ENCODE peak calls at places on chromosomes 7 and 10, in five cellular contexts. One of them, this sample, is unnamed.

GRCh38 chr10:88913157-88913556 is 33.1 kb downstream of the STAMBPL1 start:
- DNase-seq in left lung: no peak
- DNase-seq in suprapubic skin: no peak
- DNase-seq in fibroblast of pulmonary artery: no peak
- DNase-seq in tibial artery: no peak
- DNase-seq in this sample: no peak

GRCh38 chr7:141648276-141649114 is 53.5 kb downstream of the DENND11 start:
- DNase-seq in tibial artery: no peak
- DNase-seq in suprapubic skin: no peak
- DNase-seq in left lung: no peak
- DNase-seq in fibroblast of pulmonary artery: no peak
- DNase-seq in this sample: no peak

GRCh38 chr10:26177341-26177740 is 39.2 kb upstream of the GAD2 start:
- DNase-seq in left lung: no peak
- DNase-seq in tibial artery: no peak
- DNase-seq in fibroblast of pulmonary artery: no peak
- DNase-seq in suprapubic skin: no peak
- DNase-seq in this sample: no peak

GRCh38 chr7:40733111-40733510 is 598.3 kb downstream of the SUGCT start:
- DNase-seq in suprapubic skin: no peak
- DNase-seq in left lung: no peak
- DNase-seq in fibroblast of pulmonary artery: no peak
- DNase-seq in tibial artery: no peak
- DNase-seq in this sample: no peak

GRCh38 chr7:117706191-117706590 is 167.1 kb downstream of the CTTNBP2 start:
- DNase-seq in fibroblast of pulmonary artery: no peak
- DNase-seq in suprapubic skin: no peak
- DNase-seq in left lung: no peak
- DNase-seq in tibial artery: no peak
- DNase-seq in this sample: no peak

GRCh38 chr10:30583778-30584415 is 45.7 kb downstream of the LYZL2 start:
- DNase-seq in tibial artery: peak
- DNase-seq in left lung: peak
- DNase-seq in suprapubic skin: no peak
- DNase-seq in fibroblast of pulmonary artery: peak
- DNase-seq in this sample: no peak

GRCh38 chr10:99906470-99906869 is 103.3 kb downstream of the DNMBP start:
- DNase-seq in suprapubic skin: no peak
- DNase-seq in tibial artery: no peak
- DNase-seq in fibroblast of pulmonary artery: peak
- DNase-seq in left lung: no peak
- DNase-seq in this sample: peak

GRCh38 chr10:103982639-103983038 is 15.7 kb downstream of the SLK start:
- DNase-seq in fibroblast of pulmonary artery: peak
- DNase-seq in tibial artery: no peak
- DNase-seq in left lung: no peak
- DNase-seq in suprapubic skin: no peak
- DNase-seq in this sample: no peak

GRCh38 chr10:72075184-72076115 is 12.9 kb downstream of the SPOCK2 start:
- DNase-seq in left lung: no peak
- DNase-seq in fibroblast of pulmonary artery: no peak
- DNase-seq in tibial artery: no peak
- DNase-seq in suprapubic skin: no peak
- DNase-seq in this sample: no peak

GRCh38 chr7:7183061-7183832 is 903 bp downstream of the C1GALT1 start:
- DNase-seq in tibial artery: peak
- DNase-seq in left lung: peak
- DNase-seq in suprapubic skin: peak
- DNase-seq in fibroblast of pulmonary artery: peak
- DNase-seq in this sample: peak

DNA sequence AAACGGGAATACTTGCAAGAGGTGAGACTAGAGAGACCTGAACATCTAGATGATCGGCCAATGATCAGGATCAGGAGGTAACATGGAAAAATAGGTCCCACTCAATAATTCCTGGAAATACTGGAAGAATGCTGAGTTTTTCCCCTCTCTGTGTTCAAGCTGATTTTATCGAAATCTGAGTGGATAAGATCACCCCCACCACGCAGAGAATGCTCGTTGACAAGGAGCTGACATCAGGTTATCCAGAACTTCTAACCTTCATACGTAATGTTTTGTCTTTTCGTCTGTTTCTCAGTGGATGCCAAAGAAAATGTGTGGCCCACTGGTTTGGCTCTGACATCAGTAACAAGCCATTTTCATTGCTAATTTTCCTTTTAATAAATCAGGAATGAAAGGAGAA is 58.5 kb upstream of the MKX start:
- DNase-seq in suprapubic skin: no peak
- DNase-seq in tibial artery: no peak
- DNase-seq in left lung: no peak
- DNase-seq in fibroblast of pulmonary artery: no peak
- DNase-seq in this sample: no peak
- H3K4me3 ChIP-seq in suprapubic skin: no peak
- H3K4me3 ChIP-seq in tibial artery: no peak
- H3K4me3 ChIP-seq in left lung: no peak
- H3K4me3 ChIP-seq in fibroblast of pulmonary artery: no peak
- H3K4me3 ChIP-seq in this sample: no peak

GRCh38 chr10:110016037-110016436 is 8.3 kb downstream of the ADD3 start:
- DNase-seq in suprapubic skin: no peak
- DNase-seq in tibial artery: no peak
- DNase-seq in fibroblast of pulmonary artery: peak
- DNase-seq in left lung: no peak
- DNase-seq in this sample: no peak
- TF ChIP-seq CTCF in suprapubic skin: no peak
- TF ChIP-seq CTCF in tibial artery: peak
- TF ChIP-seq CTCF in fibroblast of pulmonary artery: peak
- TF ChIP-seq CTCF in left lung: no peak
- TF ChIP-seq CTCF in this sample: peak

GRCh38 chr7:2519119-2519930 is at the start of gene LFNG:
- DNase-seq in fibroblast of pulmonary artery: peak
- DNase-seq in left lung: peak
- DNase-seq in tibial artery: peak
- DNase-seq in suprapubic skin: no peak
- DNase-seq in this sample: no peak
- H3K4me3 ChIP-seq in fibroblast of pulmonary artery: peak
- H3K4me3 ChIP-seq in left lung: peak
- H3K4me3 ChIP-seq in tibial artery: peak
- H3K4me3 ChIP-seq in suprapubic skin: peak
- H3K4me3 ChIP-seq in this sample: peak

GRCh38 chr10:52879651-52880050 is 107.1 kb upstream of the MBL2 start:
- DNase-seq in tibial artery: no peak
- DNase-seq in fibroblast of pulmonary artery: no peak
- DNase-seq in suprapubic skin: no peak
- DNase-seq in left lung: no peak
- DNase-seq in this sample: no peak

GRCh38 chr10:52879181-52879607 is 106.6 kb upstream of the MBL2 start:
- DNase-seq in left lung: no peak
- DNase-seq in fibroblast of pulmonary artery: no peak
- DNase-seq in tibial artery: no peak
- DNase-seq in suprapubic skin: no peak
- DNase-seq in this sample: no peak

GRCh38 chr10:52889611-52890010 is 117.0 kb upstream of the MBL2 start:
- DNase-seq in left lung: no peak
- DNase-seq in tibial artery: no peak
- DNase-seq in suprapubic skin: no peak
- DNase-seq in fibroblast of pulmonary artery: no peak
- DNase-seq in this sample: no peak

DNA sequence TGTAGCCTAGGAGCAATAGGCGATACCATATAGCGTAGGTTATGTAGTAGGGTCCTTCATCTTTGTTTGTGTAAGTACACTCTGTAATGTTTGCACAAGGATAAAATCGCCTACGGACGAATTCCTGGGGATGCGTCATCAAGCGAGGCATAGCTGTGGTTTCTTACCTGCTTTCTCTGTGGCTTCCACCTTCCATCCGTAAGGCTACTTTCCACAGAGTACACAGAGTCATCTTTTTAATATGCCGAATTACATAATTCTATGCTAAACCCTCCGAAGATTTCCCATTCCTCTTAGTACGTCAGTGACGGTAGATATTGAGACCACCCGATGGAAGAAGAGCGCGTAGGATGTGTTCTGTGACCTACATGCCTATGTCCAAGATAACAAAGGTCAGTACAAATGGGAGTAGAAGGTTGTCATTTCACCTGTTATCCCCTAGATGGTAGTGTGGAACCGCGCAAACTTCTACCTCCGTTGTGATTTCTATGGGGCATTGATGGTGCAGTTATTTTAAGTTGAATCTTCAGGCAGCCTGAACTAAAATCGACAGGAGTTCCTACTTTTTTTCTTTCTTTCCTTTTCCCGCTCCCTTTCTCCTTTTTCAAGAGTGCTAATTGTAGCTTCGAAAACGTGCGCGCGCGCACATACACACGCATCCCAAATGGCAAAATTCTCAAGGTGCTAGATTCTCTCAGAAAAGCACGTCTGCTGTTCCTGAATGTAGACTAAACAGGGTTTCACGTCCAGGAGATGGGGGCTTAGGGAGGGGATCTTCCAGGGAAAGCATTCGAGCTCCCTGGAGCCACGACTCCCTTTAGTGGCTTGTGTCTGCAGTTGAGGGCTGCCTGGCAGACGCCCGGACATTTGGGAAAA is 111.7 kb upstream of the MBL2 start:
- DNase-seq in fibroblast of pulmonary artery: peak
- DNase-seq in tibial artery: no peak
- DNase-seq in left lung: no peak
- DNase-seq in suprapubic skin: no peak
- DNase-seq in this sample: peak
- TF ChIP-seq CTCF in fibroblast of pulmonary artery: peak
- TF ChIP-seq CTCF in tibial artery: peak
- TF ChIP-seq CTCF in left lung: peak
- TF ChIP-seq CTCF in suprapubic skin: no peak
- TF ChIP-seq CTCF in this sample: peak

GRCh38 chr10:23191764-23192395 is at the start of gene PTF1A:
- DNase-seq in left lung: no peak
- DNase-seq in fibroblast of pulmonary artery: no peak
- DNase-seq in suprapubic skin: no peak
- DNase-seq in tibial artery: no peak
- DNase-seq in this sample: no peak
- H3K4me3 ChIP-seq in left lung: no peak
- H3K4me3 ChIP-seq in fibroblast of pulmonary artery: no peak
- H3K4me3 ChIP-seq in suprapubic skin: peak
- H3K4me3 ChIP-seq in tibial artery: no peak
- H3K4me3 ChIP-seq in this sample: no peak

GRCh38 chr10:44046605-44047004 is 338.3 kb downstream of the CXCL12 start:
- DNase-seq in left lung: no peak
- DNase-seq in suprapubic skin: no peak
- DNase-seq in tibial artery: no peak
- DNase-seq in fibroblast of pulmonary artery: no peak
- DNase-seq in this sample: no peak
- TF ChIP-seq CTCF in left lung: no peak
- TF ChIP-seq CTCF in suprapubic skin: no peak
- TF ChIP-seq CTCF in tibial artery: peak
- TF ChIP-seq CTCF in fibroblast of pulmonary artery: no peak
- TF ChIP-seq CTCF in this sample: peak

This sample was measured in RWPE2.